ENCODE peak calls at places on chromosomes 11 and 22, in eight cellular contexts. One of them, this sample, is unnamed.

GRCh38 chr11:113045146-113045545 is 83.9 kb downstream of the NCAM1 start:
- DNase-seq in ELR: no peak
- DNase-seq in A172: peak
- DNase-seq in CD8-positive, alpha-beta T cell: no peak
- DNase-seq in neural crest cell: no peak
- DNase-seq in NCI-H2171: no peak
- DNase-seq in H54: peak
- DNase-seq in NCI-H187: peak
- DNase-seq in this sample: no peak

GRCh38 chr11:7668911-7669310 is 4.4 kb downstream of the CYB5R2 start:
- DNase-seq in NCI-H187: no peak
- DNase-seq in H54: no peak
- DNase-seq in neural crest cell: no peak
- DNase-seq in A172: no peak
- DNase-seq in ELR: no peak
- DNase-seq in CD8-positive, alpha-beta T cell: no peak
- DNase-seq in NCI-H2171: no peak
- DNase-seq in this sample: no peak

GRCh38 chr11:15743244-15743629 is 613.1 kb downstream of the SOX6 start:
- DNase-seq in NCI-H187: peak
- DNase-seq in neural crest cell: no peak
- DNase-seq in CD8-positive, alpha-beta T cell: no peak
- DNase-seq in A172: no peak
- DNase-seq in H54: no peak
- DNase-seq in NCI-H2171: no peak
- DNase-seq in ELR: no peak
- DNase-seq in this sample: no peak

GRCh38 chr11:77665240-77665965 is 27.8 kb upstream of the CLNS1A start:
- DNase-seq in NCI-H2171: no peak
- DNase-seq in A172: no peak
- DNase-seq in neural crest cell: no peak
- DNase-seq in H54: no peak
- DNase-seq in CD8-positive, alpha-beta T cell: no peak
- DNase-seq in ELR: no peak
- DNase-seq in NCI-H187: no peak
- DNase-seq in this sample: no peak

GRCh38 chr11:3632070-3632660 is 9.6 kb downstream of the ART5 start:
- DNase-seq in H54: no peak
- DNase-seq in ELR: no peak
- DNase-seq in A172: no peak
- DNase-seq in NCI-H187: no peak
- DNase-seq in neural crest cell: no peak
- DNase-seq in CD8-positive, alpha-beta T cell: no peak
- DNase-seq in NCI-H2171: no peak
- DNase-seq in this sample: no peak

GRCh38 chr11:91859666-91860065 is 365.0 kb upstream of the FAT3 start:
- DNase-seq in A172: no peak
- DNase-seq in neural crest cell: no peak
- DNase-seq in CD8-positive, alpha-beta T cell: no peak
- DNase-seq in NCI-H187: no peak
- DNase-seq in ELR: no peak
- DNase-seq in H54: no peak
- DNase-seq in NCI-H2171: no peak
- DNase-seq in this sample: no peak

GRCh38 chr11:104823638-104824037 is 74.6 kb downstream of the CASP12 start:
- DNase-seq in NCI-H2171: no peak
- DNase-seq in ELR: peak
- DNase-seq in CD8-positive, alpha-beta T cell: no peak
- DNase-seq in H54: no peak
- DNase-seq in A172: peak
- DNase-seq in NCI-H187: no peak
- DNase-seq in neural crest cell: no peak
- DNase-seq in this sample: no peak

GRCh38 chr11:392102-392777 is 1.8 kb upstream of the PKP3 start:
- DNase-seq in A172: no peak
- DNase-seq in NCI-H187: no peak
- DNase-seq in CD8-positive, alpha-beta T cell: no peak
- DNase-seq in NCI-H2171: no peak
- DNase-seq in neural crest cell: no peak
- DNase-seq in H54: no peak
- DNase-seq in ELR: no peak
- DNase-seq in this sample: no peak

GRCh38 chr11:44171518-44171917 is 76.0 kb downstream of the EXT2 start:
- DNase-seq in neural crest cell: no peak
- DNase-seq in CD8-positive, alpha-beta T cell: no peak
- DNase-seq in NCI-H2171: no peak
- DNase-seq in NCI-H187: no peak
- DNase-seq in H54: no peak
- DNase-seq in ELR: no peak
- DNase-seq in A172: no peak
- DNase-seq in this sample: no peak

GRCh38 chr11:107898270-107898669 is 30.0 kb upstream of the RAB39A start:
- DNase-seq in neural crest cell: no peak
- DNase-seq in NCI-H2171: no peak
- DNase-seq in CD8-positive, alpha-beta T cell: no peak
- DNase-seq in NCI-H187: no peak
- DNase-seq in ELR: peak
- DNase-seq in A172: peak
- DNase-seq in H54: peak
- DNase-seq in this sample: no peak

GRCh38 chr11:12433571-12434061 is 56.2 kb downstream of the PARVA start:
- DNase-seq in CD8-positive, alpha-beta T cell: no peak
- DNase-seq in A172: no peak
- DNase-seq in ELR: peak
- DNase-seq in H54: no peak
- DNase-seq in NCI-H187: no peak
- DNase-seq in NCI-H2171: no peak
- DNase-seq in neural crest cell: no peak
- DNase-seq in this sample: no peak

GRCh38 chr11:3091081-3091845 is 34.0 kb upstream of the CARS1 start:
- DNase-seq in neural crest cell: no peak
- DNase-seq in NCI-H187: no peak
- DNase-seq in A172: no peak
- DNase-seq in NCI-H2171: no peak
- DNase-seq in ELR: no peak
- DNase-seq in CD8-positive, alpha-beta T cell: no peak
- DNase-seq in H54: no peak
- DNase-seq in this sample: no peak

GRCh38 chr11:95520765-95521542 is 268.6 kb downstream of the FAM76B start:
- DNase-seq in NCI-H187: peak
- DNase-seq in H54: no peak
- DNase-seq in neural crest cell: no peak
- DNase-seq in NCI-H2171: no peak
- DNase-seq in CD8-positive, alpha-beta T cell: no peak
- DNase-seq in ELR: no peak
- DNase-seq in A172: no peak
- DNase-seq in this sample: no peak

GRCh38 chr11:124837491-124837856 is 27.8 kb upstream of the ROBO3 start:
- DNase-seq in neural crest cell: peak
- DNase-seq in NCI-H2171: peak
- DNase-seq in NCI-H187: no peak
- DNase-seq in H54: peak
- DNase-seq in A172: peak
- DNase-seq in CD8-positive, alpha-beta T cell: no peak
- DNase-seq in ELR: peak
- DNase-seq in this sample: peak

GRCh38 chr11:131311746-131312145 is 58.7 kb upstream of the NTM start:
- DNase-seq in neural crest cell: no peak
- DNase-seq in NCI-H187: peak
- DNase-seq in A172: no peak
- DNase-seq in ELR: no peak
- DNase-seq in NCI-H2171: no peak
- DNase-seq in CD8-positive, alpha-beta T cell: no peak
- DNase-seq in H54: no peak
- DNase-seq in this sample: no peak

GRCh38 chr11:60905551-60906113 is 753 bp downstream of the PRPF19 start:
- DNase-seq in NCI-H2171: no peak
- DNase-seq in ELR: peak
- DNase-seq in NCI-H187: no peak
- DNase-seq in A172: peak
- DNase-seq in neural crest cell: no peak
- DNase-seq in H54: no peak
- DNase-seq in CD8-positive, alpha-beta T cell: no peak
- DNase-seq in this sample: peak

GRCh38 chr11:16169946-16170345 is 186.4 kb downstream of the SOX6 start:
- DNase-seq in NCI-H187: no peak
- DNase-seq in ELR: no peak
- DNase-seq in NCI-H2171: no peak
- DNase-seq in H54: no peak
- DNase-seq in CD8-positive, alpha-beta T cell: no peak
- DNase-seq in A172: no peak
- DNase-seq in neural crest cell: no peak
- DNase-seq in this sample: no peak

GRCh38 chr11:97893612-97894011 is 1127.1 kb upstream of the CNTN5 start:
- DNase-seq in CD8-positive, alpha-beta T cell: no peak
- DNase-seq in NCI-H187: no peak
- DNase-seq in A172: no peak
- DNase-seq in H54: no peak
- DNase-seq in ELR: no peak
- DNase-seq in neural crest cell: no peak
- DNase-seq in NCI-H2171: peak
- DNase-seq in this sample: no peak

GRCh38 chr11:45432100-45432499 is 146.0 kb upstream of the SYT13 start:
- DNase-seq in neural crest cell: no peak
- DNase-seq in NCI-H187: no peak
- DNase-seq in NCI-H2171: no peak
- DNase-seq in A172: no peak
- DNase-seq in ELR: no peak
- DNase-seq in H54: no peak
- DNase-seq in CD8-positive, alpha-beta T cell: no peak
- DNase-seq in this sample: no peak

GRCh38 chr11:2990617-2991476 is 1.3 kb downstream of the NAP1L4 start:
- DNase-seq in H54: peak
- DNase-seq in NCI-H187: no peak
- DNase-seq in ELR: peak
- DNase-seq in CD8-positive, alpha-beta T cell: no peak
- DNase-seq in neural crest cell: no peak
- DNase-seq in A172: peak
- DNase-seq in NCI-H2171: no peak
- DNase-seq in this sample: no peak

GRCh38 chr22:37303821-37304274 is 21.5 kb downstream of the CYTH4 start:
- DNase-seq in ELR: peak
- DNase-seq in CD8-positive, alpha-beta T cell: peak
- DNase-seq in H54: peak
- DNase-seq in NCI-H2171: no peak
- DNase-seq in neural crest cell: no peak
- DNase-seq in NCI-H187: no peak
- DNase-seq in A172: peak
- DNase-seq in this sample: peak

GRCh38 chr11:45945392-45945999 is 23.0 kb downstream of the LARGE2 start:
- DNase-seq in NCI-H187: no peak
- DNase-seq in neural crest cell: no peak
- DNase-seq in CD8-positive, alpha-beta T cell: no peak
- DNase-seq in NCI-H2171: no peak
- DNase-seq in H54: no peak
- DNase-seq in A172: no peak
- DNase-seq in ELR: no peak
- DNase-seq in this sample: no peak

GRCh38 chr11:66477256-66478201 is 2.7 kb upstream of the DPP3 start:
- DNase-seq in A172: no peak
- DNase-seq in NCI-H2171: no peak
- DNase-seq in neural crest cell: no peak
- DNase-seq in ELR: no peak
- DNase-seq in CD8-positive, alpha-beta T cell: no peak
- DNase-seq in H54: no peak
- DNase-seq in NCI-H187: no peak
- DNase-seq in this sample: no peak

GRCh38 chr11:82714346-82715174 is 19.1 kb downstream of the FAM181B start:
- DNase-seq in NCI-H187: no peak
- DNase-seq in neural crest cell: no peak
- DNase-seq in ELR: no peak
- DNase-seq in A172: peak
- DNase-seq in NCI-H2171: no peak
- DNase-seq in H54: no peak
- DNase-seq in CD8-positive, alpha-beta T cell: no peak
- DNase-seq in this sample: no peak

GRCh38 chr11:12329797-12330196 is 47.6 kb upstream of the PARVA start:
- DNase-seq in ELR: no peak
- DNase-seq in H54: no peak
- DNase-seq in CD8-positive, alpha-beta T cell: no peak
- DNase-seq in NCI-H2171: no peak
- DNase-seq in A172: no peak
- DNase-seq in neural crest cell: no peak
- DNase-seq in NCI-H187: no peak
- DNase-seq in this sample: no peak

GRCh38 chr11:124798991-124799383 is 1.2 kb downstream of the MSANTD2 start:
- DNase-seq in A172: peak
- DNase-seq in H54: no peak
- DNase-seq in NCI-H2171: no peak
- DNase-seq in ELR: peak
- DNase-seq in NCI-H187: no peak
- DNase-seq in CD8-positive, alpha-beta T cell: no peak
- DNase-seq in neural crest cell: no peak
- DNase-seq in this sample: no peak

GRCh38 chr11:107370390-107370789 is 87.2 kb downstream of the CWF19L2 start:
- DNase-seq in NCI-H2171: no peak
- DNase-seq in A172: peak
- DNase-seq in ELR: peak
- DNase-seq in NCI-H187: no peak
- DNase-seq in neural crest cell: no peak
- DNase-seq in H54: peak
- DNase-seq in CD8-positive, alpha-beta T cell: no peak
- DNase-seq in this sample: no peak

GRCh38 chr11:47941907-47942558 is 38.3 kb upstream of the PTPRJ start:
- DNase-seq in NCI-H187: no peak
- DNase-seq in neural crest cell: no peak
- DNase-seq in NCI-H2171: no peak
- DNase-seq in A172: no peak
- DNase-seq in ELR: no peak
- DNase-seq in H54: no peak
- DNase-seq in CD8-positive, alpha-beta T cell: no peak
- DNase-seq in this sample: no peak

GRCh38 chr11:71139516-71140205 is 112.7 kb downstream of the SHANK2 start:
- DNase-seq in CD8-positive, alpha-beta T cell: no peak
- DNase-seq in ELR: no peak
- DNase-seq in A172: no peak
- DNase-seq in neural crest cell: no peak
- DNase-seq in H54: no peak
- DNase-seq in NCI-H187: no peak
- DNase-seq in NCI-H2171: peak
- DNase-seq in this sample: no peak

GRCh38 chr11:93526691-93527583 is 16.3 kb downstream of the SMCO4 start:
- DNase-seq in NCI-H187: no peak
- DNase-seq in CD8-positive, alpha-beta T cell: no peak
- DNase-seq in H54: no peak
- DNase-seq in neural crest cell: no peak
- DNase-seq in ELR: no peak
- DNase-seq in NCI-H2171: no peak
- DNase-seq in A172: no peak
- DNase-seq in this sample: no peak

GRCh38 chr11:10784229-10785145 is 24.2 kb downstream of the EIF4G2 start:
- DNase-seq in neural crest cell: no peak
- DNase-seq in NCI-H187: peak
- DNase-seq in ELR: no peak
- DNase-seq in A172: no peak
- DNase-seq in NCI-H2171: peak
- DNase-seq in H54: no peak
- DNase-seq in CD8-positive, alpha-beta T cell: no peak
- DNase-seq in this sample: no peak

GRCh38 chr11:65316979-65317786 is 2.5 kb downstream of the CDC42EP2 start:
- DNase-seq in H54: peak
- DNase-seq in neural crest cell: no peak
- DNase-seq in A172: peak
- DNase-seq in ELR: peak
- DNase-seq in NCI-H2171: no peak
- DNase-seq in NCI-H187: no peak
- DNase-seq in CD8-positive, alpha-beta T cell: no peak
- DNase-seq in this sample: no peak

GRCh38 chr11:19821412-19821875 is 108.8 kb downstream of the NAV2 start:
- DNase-seq in H54: no peak
- DNase-seq in NCI-H187: no peak
- DNase-seq in neural crest cell: no peak
- DNase-seq in ELR: no peak
- DNase-seq in A172: no peak
- DNase-seq in NCI-H2171: no peak
- DNase-seq in CD8-positive, alpha-beta T cell: no peak
- DNase-seq in this sample: no peak